ENCODE peak calls at places on chromosomes 2 and 18, in nine cellular contexts. W, T, M, I, S, E, R, F and U are unnamed samples.
A peak's percentile ranks its signal among the peaks of the same experiment; 100 is the strongest.

GRCh38 chr2:12271589-12271984 is 445.1 kb upstream of the TRIB2 start:
- ATAC-seq in W (no peak), T (no peak), M (no peak), I (no peak), S (no peak), E (no peak), R (no peak), F (no peak), U (no peak)

GRCh38 chr18:34764451-34764850 is 54.4 kb downstream of the DTNA start:
- ATAC-seq in W (no peak), T (no peak), M (no peak), I (no peak), S (no peak), E (no peak), R (no peak), F (no peak), U (no peak)

GRCh38 chr2:156340377-156340776 is 7.9 kb upstream of the NR4A2 start:
- ATAC-seq in W (no peak), T (no peak), M (no peak), I (no peak), S (no peak), E (no peak), R (no peak), F (no peak), U (no peak)

GRCh38 chr2:8684885-8685696 is 3.2 kb downstream of the ID2 start:
- ATAC-seq in W (peak; percentile 3), T (peak; percentile 16), M (peak; percentile 1), I (peak; percentile 8), S (peak; percentile 13), E (peak; percentile 17), R (no peak), F (peak; percentile 10), U (peak; percentile 1)

GRCh38 chr2:169891593-169892298 is 64.5 kb downstream of the UBR3 start:
- ATAC-seq in W (peak; percentile 33), T (peak; percentile 80), M (peak; percentile 85), I (peak; percentile 89), S (peak; percentile 87), E (no peak), R (peak; percentile 63), F (peak; percentile 71), U (no peak)

GRCh38 chr2:142415461-142415860 is 284.6 kb upstream of the LRP1B start:
- ATAC-seq in W (no peak), T (no peak), M (no peak), I (no peak), S (no peak), E (no peak), R (no peak), F (no peak), U (no peak)

GRCh38 chr2:161434127-161434526 is 18.0 kb downstream of the TBR1 start:
- ATAC-seq in W (no peak), T (no peak), M (no peak), I (no peak), S (no peak), E (no peak), R (no peak), F (no peak), U (no peak)

GRCh38 chr2:157327200-157327599 is 1.6 kb upstream of the ERMN start:
- ATAC-seq in W (peak; percentile 28), T (no peak), M (no peak), I (no peak), S (no peak), E (no peak), R (peak; percentile 13), F (peak; percentile 15), U (no peak)

GRCh38 chr2:134078349-134078748 is 175.5 kb upstream of the MGAT5 start:
- ATAC-seq in W (peak; percentile 63), T (no peak), M (no peak), I (no peak), S (no peak), E (peak; percentile 88), R (no peak), F (no peak), U (peak; percentile 44)

GRCh38 chr2:140526575-140526974 is 1604.2 kb downstream of the LRP1B start:
- ATAC-seq in W (no peak), T (no peak), M (no peak), I (peak; percentile 60), S (peak; percentile 70), E (no peak), R (peak; percentile 90), F (no peak), U (no peak)

GRCh38 chr18:46019956-46020355 is 52.1 kb downstream of the PSTPIP2 start:
- ATAC-seq in W (no peak), T (no peak), M (no peak), I (no peak), S (no peak), E (no peak), R (no peak), F (peak; percentile 44), U (no peak)

GRCh38 chr18:56085561-56085960 is 497.6 kb upstream of the TCF4 start:
- ATAC-seq in W (peak; percentile 81), T (no peak), M (peak; percentile 57), I (peak; percentile 21), S (no peak), E (peak; percentile 81), R (no peak), F (no peak), U (peak; percentile 90)

GRCh38 chr2:236343400-236344161 is 79.4 kb upstream of the ASB18 start:
- ATAC-seq in W (no peak), T (peak; percentile 47), M (peak; percentile 73), I (peak; percentile 79), S (peak; percentile 55), E (no peak), R (no peak), F (peak; percentile 84), U (no peak)

GRCh38 chr2:59584958-59585357 is 968.5 kb downstream of the BCL11A start:
- ATAC-seq in W (no peak), T (no peak), M (no peak), I (no peak), S (no peak), E (no peak), R (no peak), F (no peak), U (no peak)

GRCh38 chr2:74414913-74415761 is 6.3 kb downstream of the C2orf81 start:
- ATAC-seq in W (peak; percentile 74), T (no peak), M (peak; percentile 83), I (peak; percentile 91), S (no peak), E (peak; percentile 87), R (peak; percentile 24), F (peak; percentile 44), U (peak; percentile 79)

DNA sequence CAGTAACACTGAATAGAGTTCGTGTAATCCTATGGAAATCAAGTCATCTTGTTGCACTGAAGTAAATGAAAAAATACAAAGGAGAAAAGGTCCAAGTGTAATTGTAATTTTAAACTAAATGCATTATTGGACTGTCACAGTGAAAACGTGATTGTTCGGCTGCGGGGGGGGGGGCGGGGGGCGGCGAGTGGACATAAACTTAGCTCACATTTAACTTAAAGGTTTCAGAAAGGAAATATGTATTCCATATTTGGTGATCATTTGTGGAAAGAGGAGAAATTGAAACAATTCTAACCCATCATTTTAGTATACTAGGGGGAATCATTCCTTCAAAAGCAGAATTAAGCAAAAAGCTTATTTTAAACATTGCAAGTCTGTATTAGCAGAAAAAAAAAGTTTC is 144.6 kb downstream of the MEIS1 start:
- ATAC-seq in W (no peak), T (no peak), M (no peak), I (no peak), S (no peak), E (no peak), R (no peak), F (no peak), U (no peak)
- H3K27ac ChIP-seq in W (no peak overlapping the region), T (no peak overlapping the region), M (peak overlapping the region; percentile 95), I (peak overlapping the region; percentile 85), S (no peak overlapping the region), E (no peak overlapping the region), R (no peak overlapping the region), F (peak overlapping the region; percentile 59), U (peak overlapping the region; percentile 98)

GRCh38 chr18:28890796-28891195 is 713.9 kb upstream of the CDH2 start:
- ATAC-seq in W (no peak), T (no peak), M (no peak), I (no peak), S (no peak), E (no peak), R (no peak), F (no peak), U (no peak)
- H3K27ac ChIP-seq in W (no peak overlapping the region), T (no peak overlapping the region), M (no peak overlapping the region), I (no peak overlapping the region), S (no peak overlapping the region), E (no peak overlapping the region), R (no peak overlapping the region), F (no peak overlapping the region), U (no peak overlapping the region)

GRCh38 chr2:36060133-36060532 is 295.4 kb upstream of the CRIM1 start:
- ATAC-seq in W (no peak), T (no peak), M (no peak), I (no peak), S (no peak), E (no peak), R (no peak), F (no peak), U (no peak)
- H3K27ac ChIP-seq in W (no peak overlapping the region), T (no peak overlapping the region), M (no peak overlapping the region), I (no peak overlapping the region), S (no peak overlapping the region), E (no peak overlapping the region), R (no peak overlapping the region), F (no peak overlapping the region), U (no peak overlapping the region)

DNA sequence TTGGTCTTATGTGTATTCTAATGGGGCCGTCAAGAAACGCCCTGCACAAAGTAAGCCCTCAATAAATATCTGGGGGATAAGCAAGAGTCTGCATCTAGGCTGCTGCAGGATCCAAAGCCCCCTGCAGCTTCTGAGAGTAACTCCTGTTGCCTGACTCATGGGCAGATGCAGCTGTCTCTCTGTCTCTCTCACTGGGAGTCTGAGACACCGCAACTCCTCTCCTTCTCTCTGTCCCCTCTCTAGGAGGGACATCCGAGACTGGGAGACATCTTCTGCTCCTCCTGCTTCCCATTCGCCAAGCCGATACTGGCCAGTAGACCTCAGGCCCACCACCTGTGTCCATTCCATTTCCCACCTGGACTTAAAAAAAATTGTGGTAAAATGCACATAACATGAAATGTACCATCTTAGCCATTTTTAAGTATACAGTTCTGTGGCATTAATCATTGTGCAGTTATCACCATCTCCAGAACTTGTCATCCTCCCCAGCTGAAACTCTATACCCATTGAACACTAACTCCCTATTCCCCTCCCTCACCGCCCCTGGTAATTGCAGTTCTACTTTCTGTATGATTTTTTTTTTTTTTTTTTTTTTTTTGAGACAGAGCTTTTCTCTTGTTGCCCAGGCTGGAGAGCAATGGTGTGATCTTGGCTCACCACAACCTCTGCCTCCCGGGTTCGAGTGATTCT is 20.1 kb downstream of the DYSF start:
- ATAC-seq in W (no peak), T (no peak), M (no peak), I (no peak), S (no peak), E (no peak), R (no peak), F (no peak), U (no peak)
- H3K27ac ChIP-seq in W (peak overlapping the region; percentile 68), T (no peak overlapping the region), M (no peak overlapping the region), I (no peak overlapping the region), S (no peak overlapping the region), E (peak overlapping the region; percentile 86), R (no peak overlapping the region), F (no peak overlapping the region), U (no peak overlapping the region)

DNA sequence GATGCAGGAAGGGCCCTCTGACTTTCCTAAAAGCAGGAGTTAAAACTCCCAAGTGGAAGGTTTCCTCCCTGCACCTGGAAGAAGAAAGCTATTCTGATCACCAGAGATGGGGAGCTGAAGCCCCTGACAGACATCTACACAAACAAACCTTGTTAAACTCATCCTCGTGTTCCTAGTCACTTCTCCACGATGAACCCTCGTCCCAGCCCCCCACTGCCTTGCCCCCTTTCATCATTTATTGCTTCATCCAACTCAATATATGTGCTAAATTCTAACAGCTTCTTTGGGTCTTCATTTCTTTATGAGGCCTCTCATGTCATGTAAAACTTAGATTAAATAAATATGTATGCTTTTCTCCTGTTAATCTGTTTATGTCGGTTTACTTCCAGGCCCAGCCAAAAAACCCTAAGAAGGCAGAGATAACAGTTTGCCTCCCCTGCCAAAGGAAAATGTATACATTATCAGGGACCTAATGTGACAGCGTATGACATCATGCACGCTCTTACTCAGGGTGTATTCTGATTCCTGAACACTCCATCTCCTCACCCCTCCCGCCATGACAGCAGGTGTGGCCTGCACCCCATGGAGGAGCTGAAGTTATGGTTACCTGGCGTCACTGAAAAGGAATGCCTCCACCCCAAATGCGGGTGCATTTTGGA is 287.2 kb downstream of the STK39 start:
- ATAC-seq in W (no peak), T (no peak), M (no peak), I (no peak), S (no peak), E (no peak), R (no peak), F (no peak), U (no peak)
- H3K27ac ChIP-seq in W (no peak overlapping the region), T (no peak overlapping the region), M (no peak overlapping the region), I (no peak overlapping the region), S (no peak overlapping the region), E (no peak overlapping the region), R (no peak overlapping the region), F (no peak overlapping the region), U (no peak overlapping the region)